ENCODE peak calls at places on chromosomes 11 and 22, in five cellular contexts. B is OCI-LY7, H is astrocyte, U is K562, S is hepatocyte. P is an unnamed sample. For H3K79me2, the result is how much of the 10 kb centered on the place peaks cover.

GRCh38 chr11:134476435-134477021 is 64.5 kb upstream of the B3GAT1 start:
- DNase-seq in S (peak), U (no peak), B (no peak), H (no peak), P (peak)

GRCh38 chr11:61587951-61588695 is 7.2 kb upstream of the SYT7 start:
- DNase-seq in U (peak), B (peak), H (no peak), S (peak), P (peak)

GRCh38 chr11:38252620-38253019 is 1654.6 kb upstream of the RAG2 start:
- DNase-seq in H (peak), B (no peak), U (no peak), S (no peak), P (no peak)

GRCh38 chr11:71209656-71210055 is 42.7 kb downstream of the SHANK2 start:
- DNase-seq in U (no peak), S (no peak), H (no peak), B (no peak), P (no peak)

GRCh38 chr11:126696976-126697375 is 303.6 kb downstream of the KIRREL3 start:
- DNase-seq in H (no peak), S (no peak), B (no peak), U (no peak), P (no peak)

GRCh38 chr11:130413383-130414106 is 14.9 kb downstream of the ADAMTS8 start:
- DNase-seq in S (no peak), B (no peak), H (peak), U (no peak), P (no peak)

GRCh38 chr11:61966673-61967176 is 709 bp downstream of the FTH1 start:
- DNase-seq in U (peak), H (no peak), B (peak), S (no peak), P (peak)

GRCh38 chr11:72828081-72828567 is 13.9 kb downstream of the ATG16L2 start:
- DNase-seq in B (no peak), S (no peak), H (no peak), U (no peak), P (no peak)

GRCh38 chr11:118002541-118003019 is 16.4 kb downstream of the IL10RA start:
- DNase-seq in U (peak), B (no peak), S (peak), H (no peak), P (no peak)

GRCh38 chr11:44774131-44774530 is 47.4 kb downstream of the TSPAN18 start:
- DNase-seq in S (no peak), U (no peak), B (no peak), H (no peak), P (no peak)

GRCh38 chr11:114200785-114201184 is 95.4 kb upstream of the NNMT start:
- DNase-seq in H (no peak), B (no peak), U (no peak), S (no peak), P (no peak)

GRCh38 chr11:128491195-128491936 is 96.0 kb downstream of the ETS1 start:
- DNase-seq in B (no peak), H (no peak), S (no peak), U (no peak), P (no peak)

GRCh38 chr11:128487978-128488377 is 99.4 kb downstream of the ETS1 start:
- DNase-seq in H (no peak), B (no peak), U (no peak), S (no peak), P (no peak)

GRCh38 chr11:128492461-128492860 is 94.9 kb downstream of the ETS1 start:
- DNase-seq in B (no peak), S (no peak), H (peak), U (no peak), P (no peak)

GRCh38 chr11:128490092-128490491 is 97.3 kb downstream of the ETS1 start:
- DNase-seq in B (no peak), H (no peak), S (no peak), U (no peak), P (no peak)

GRCh38 chr11:128488471-128488870 is 98.9 kb downstream of the ETS1 start:
- DNase-seq in B (no peak), H (peak), U (no peak), S (no peak), P (no peak)
- H3K79me2 ChIP-seq in B (half or more), H (half or more), U (under half), S (under half), P (half or more)

GRCh38 chr11:18634140-18635032 is at the start of gene SPTY2D1:
- DNase-seq in H (peak), B (peak), U (peak), S (peak), P (peak)

GRCh38 chr11:18633256-18634139 is 644 bp downstream of the SPTY2D1 start:
- DNase-seq in H (no peak), S (peak), B (peak), U (no peak), P (peak)

DNA sequence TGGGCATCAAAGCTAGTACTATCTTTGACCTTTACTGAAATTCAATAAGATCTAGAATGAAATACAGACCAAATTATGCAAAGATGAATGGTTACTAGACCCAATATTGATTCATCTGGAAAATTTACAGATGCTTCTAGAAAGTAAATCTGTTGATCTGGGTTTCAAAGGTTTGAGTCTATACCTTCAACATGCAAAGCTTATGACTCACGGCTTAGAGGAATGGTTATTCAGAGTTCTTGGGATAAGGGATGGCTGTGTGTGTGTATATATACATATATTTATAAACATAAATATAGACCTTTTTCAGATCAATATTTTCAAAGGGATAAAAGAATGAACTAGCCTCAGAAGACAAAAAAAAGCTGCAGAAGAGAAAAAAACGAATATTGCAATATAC is 1.3 kb downstream of the SPTY2D1 start:
- DNase-seq in H (no peak), S (no peak), U (no peak), B (no peak), P (no peak)
- H3K79me2 ChIP-seq in H (half or more), S (half or more), U (half or more), B (half or more), P (half or more)

GRCh38 chr22:35819421-35819820 is 101.7 kb downstream of the APOL5 start:
- DNase-seq in S (no peak), H (no peak), U (no peak), B (no peak), P (no peak)

GRCh38 chr22:35824256-35824655 is 106.6 kb downstream of the APOL5 start:
- DNase-seq in H (no peak), B (no peak), S (no peak), U (no peak), P (no peak)

GRCh38 chr22:35821654-35822053 is 104.0 kb downstream of the APOL5 start:
- DNase-seq in U (no peak), H (no peak), B (no peak), S (no peak), P (no peak)

DNA sequence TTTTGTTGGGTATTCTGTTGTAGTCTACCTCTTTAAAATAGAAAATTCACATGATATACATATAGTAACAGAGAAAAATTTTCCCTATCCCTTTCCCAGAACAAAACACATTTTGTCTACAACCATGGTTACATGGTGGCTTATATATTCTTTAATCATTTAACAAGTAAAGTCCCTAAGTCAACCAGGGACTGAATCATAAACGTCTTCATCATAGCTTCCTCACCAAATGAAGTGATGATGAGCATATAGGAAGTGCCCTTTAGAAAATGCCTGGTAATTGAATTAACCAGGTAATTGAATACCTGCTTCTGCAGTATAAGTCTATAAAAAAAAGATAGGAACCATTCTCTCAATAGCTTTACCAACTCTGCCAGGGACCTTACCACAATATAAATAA is 101.2 kb downstream of the APOL5 start:
- DNase-seq in U (no peak), H (no peak), S (no peak), B (no peak), P (no peak)
- H3K79me2 ChIP-seq in U (under half), H (half or more), S (half or more), B (under half), P (under half)

GRCh38 chr22:32844251-32844650 is 42.7 kb downstream of the TIMP3 start:
- DNase-seq in H (no peak), S (no peak), B (no peak), U (no peak), P (no peak)

GRCh38 chr22:32843300-32843699 is 41.8 kb downstream of the TIMP3 start:
- DNase-seq in H (no peak), B (no peak), S (no peak), U (no peak), P (no peak)

GRCh38 chr22:32839776-32840571 is 38.5 kb downstream of the TIMP3 start:
- DNase-seq in U (no peak), H (peak), S (peak), B (no peak), P (no peak)

GRCh38 chr22:32842486-32842885 is 41.0 kb downstream of the TIMP3 start:
- DNase-seq in H (peak), U (no peak), B (no peak), S (no peak), P (no peak)

GRCh38 chr22:32841175-32841574 is 39.7 kb downstream of the TIMP3 start:
- DNase-seq in U (no peak), S (no peak), H (no peak), B (no peak), P (no peak)
- H3K79me2 ChIP-seq in U (under half), S (under half), H (half or more), B (under half), P (under half)

GRCh38 chr11:77400306-77400705 is 73.6 kb downstream of the PAK1 start:
- DNase-seq in H (no peak), S (no peak), U (no peak), B (no peak), P (no peak)
- H3K79me2 ChIP-seq in H (half or more), S (half or more), U (under half), B (under half), P (under half)

DNA sequence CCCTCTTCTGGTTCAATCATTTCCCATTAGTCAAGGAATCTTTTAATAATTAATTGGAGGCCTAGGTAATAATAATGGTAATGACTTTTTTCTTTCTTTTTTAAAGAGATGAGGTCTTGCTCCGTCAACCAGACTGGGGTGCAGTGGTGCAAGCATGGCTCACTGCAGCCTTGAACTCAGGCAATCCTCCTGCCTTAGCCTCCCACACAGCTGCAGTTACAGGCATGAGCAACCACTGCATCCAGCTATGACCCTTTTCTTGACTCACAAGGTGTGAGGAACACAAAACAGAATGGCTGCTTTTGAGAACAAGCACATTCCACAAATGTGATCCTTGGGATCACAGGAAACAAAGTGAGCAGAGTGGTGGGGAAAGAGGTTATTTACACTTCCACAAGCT is 3.6 kb downstream of the POLDIP3 start:
- DNase-seq in B (no peak), H (no peak), U (no peak), S (no peak), P (no peak)
- H3K79me2 ChIP-seq in B (half or more), H (half or more), U (half or more), S (half or more), P (half or more)

DNA sequence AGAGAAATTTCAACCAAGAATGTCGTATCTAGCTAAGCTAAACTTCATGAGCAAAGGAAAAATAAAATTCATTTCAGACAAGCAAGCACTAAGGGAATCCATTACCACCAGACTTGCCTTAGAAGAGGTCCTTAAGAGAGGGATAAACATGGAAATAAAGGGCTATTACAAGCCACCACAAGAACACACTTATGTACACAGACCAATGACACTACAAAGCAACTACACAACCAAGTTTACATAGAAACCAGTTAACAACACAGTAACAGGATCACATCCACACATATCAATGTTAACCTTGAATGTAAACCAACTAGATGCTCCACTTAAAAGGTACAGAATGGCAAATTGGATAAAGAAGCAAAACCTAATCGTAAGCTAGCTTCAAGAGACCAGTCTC is 38.0 kb downstream of the TMEM123 start:
- DNase-seq in B (no peak), U (no peak), S (no peak), H (no peak), P (no peak)
- H3K79me2 ChIP-seq in B (half or more), U (half or more), S (half or more), H (half or more), P (half or more)

DNA sequence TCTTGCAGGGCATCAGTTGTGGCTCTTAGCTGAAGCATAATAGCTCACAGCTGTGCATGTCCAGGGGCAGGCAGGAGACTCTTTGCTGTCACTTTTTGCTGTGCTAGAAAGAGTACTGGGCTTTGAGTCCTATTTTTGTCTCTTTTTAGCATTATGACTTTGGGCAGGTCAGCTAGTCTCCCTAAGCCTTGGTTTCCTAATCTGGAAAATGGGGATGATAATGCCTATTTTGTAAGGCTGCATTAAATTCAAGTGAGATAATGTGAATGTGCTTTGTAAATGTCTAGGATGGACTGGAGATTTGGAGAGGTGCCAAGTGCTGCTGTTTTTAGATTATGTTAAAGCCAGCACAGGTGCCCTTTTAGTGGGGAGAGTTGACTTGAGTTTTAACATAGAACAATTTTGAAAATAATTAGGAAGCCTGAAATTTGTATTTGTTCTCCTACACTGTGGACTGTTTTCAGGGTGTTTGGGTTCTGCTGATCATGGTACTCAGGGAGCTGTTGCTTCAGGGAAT is 19.1 kb downstream of the CABIN1 start:
- DNase-seq in H (no peak), S (no peak), U (no peak), B (no peak), P (no peak)
- H3K79me2 ChIP-seq in H (under half), S (half or more), U (half or more), B (under half), P (half or more)

GRCh38 chr11:18056561-18057181 is 10.6 kb upstream of the TPH1 start:
- DNase-seq in B (no peak), H (no peak), U (no peak), S (no peak), P (no peak)
- H3K79me2 ChIP-seq in B (under half), H (under half), U (under half), S (under half), P (under half)